ENCODE peak calls at places on chromosomes 16 and 17, in ten cellular contexts. One of them, this sample, is unnamed.

GRCh38 chr17:50798424-50799344 is 31.4 kb upstream of the ANKRD40CL start:
- DNase-seq in kidney glomerular epithelial cell: no peak
- DNase-seq in left colon: no peak
- DNase-seq in stimulated activated CD8-positive, alpha-beta memory T cell treated with anti-CD3 and anti-CD28 coated beads, Interleukin-7, amount 100 ng/mL, for 1 hour: no peak
- DNase-seq in NCI-H524: peak
- DNase-seq in globus pallidus: no peak
- DNase-seq in H9: no peak
- DNase-seq in omental fat pad: no peak
- DNase-seq in stimulated activated naive B cell treated with anti-CD40 and anti-IgM and Interleukin-4, amounts not matched to agents 10 μg/mL and 1 μg/mL and 100 μg/mL, for 72 hours: no peak
- DNase-seq in fibroblast of the conjunctiva: no peak
- DNase-seq in this sample: no peak

GRCh38 chr16:49019826-49020401 is 261.7 kb downstream of the CBLN1 start:
- DNase-seq in left colon: no peak
- DNase-seq in NCI-H524: peak
- DNase-seq in H9: no peak
- DNase-seq in fibroblast of the conjunctiva: no peak
- DNase-seq in stimulated activated naive B cell treated with anti-CD40 and anti-IgM and Interleukin-4, amounts not matched to agents 10 μg/mL and 1 μg/mL and 100 μg/mL, for 72 hours: no peak
- DNase-seq in omental fat pad: no peak
- DNase-seq in globus pallidus: no peak
- DNase-seq in stimulated activated CD8-positive, alpha-beta memory T cell treated with anti-CD3 and anti-CD28 coated beads, Interleukin-7, amount 100 ng/mL, for 1 hour: no peak
- DNase-seq in kidney glomerular epithelial cell: no peak
- DNase-seq in this sample: no peak

GRCh38 chr17:5019475-5019956 is 15.7 kb downstream of the SLC52A1 start:
- DNase-seq in globus pallidus: no peak
- DNase-seq in omental fat pad: no peak
- DNase-seq in left colon: no peak
- DNase-seq in NCI-H524: peak
- DNase-seq in fibroblast of the conjunctiva: no peak
- DNase-seq in stimulated activated naive B cell treated with anti-CD40 and anti-IgM and Interleukin-4, amounts not matched to agents 10 μg/mL and 1 μg/mL and 100 μg/mL, for 72 hours: no peak
- DNase-seq in kidney glomerular epithelial cell: no peak
- DNase-seq in H9: no peak
- DNase-seq in stimulated activated CD8-positive, alpha-beta memory T cell treated with anti-CD3 and anti-CD28 coated beads, Interleukin-7, amount 100 ng/mL, for 1 hour: no peak
- DNase-seq in this sample: no peak

GRCh38 chr16:72291531-72291981 is 119.6 kb upstream of the PMFBP1 start:
- DNase-seq in NCI-H524: no peak
- DNase-seq in kidney glomerular epithelial cell: peak
- DNase-seq in globus pallidus: no peak
- DNase-seq in left colon: no peak
- DNase-seq in omental fat pad: no peak
- DNase-seq in stimulated activated naive B cell treated with anti-CD40 and anti-IgM and Interleukin-4, amounts not matched to agents 10 μg/mL and 1 μg/mL and 100 μg/mL, for 72 hours: no peak
- DNase-seq in stimulated activated CD8-positive, alpha-beta memory T cell treated with anti-CD3 and anti-CD28 coated beads, Interleukin-7, amount 100 ng/mL, for 1 hour: no peak
- DNase-seq in fibroblast of the conjunctiva: peak
- DNase-seq in H9: no peak
- DNase-seq in this sample: no peak

GRCh38 chr17:43958953-43959352 is 5.2 kb upstream of the PYY start:
- DNase-seq in fibroblast of the conjunctiva: no peak
- DNase-seq in kidney glomerular epithelial cell: no peak
- DNase-seq in stimulated activated naive B cell treated with anti-CD40 and anti-IgM and Interleukin-4, amounts not matched to agents 10 μg/mL and 1 μg/mL and 100 μg/mL, for 72 hours: no peak
- DNase-seq in omental fat pad: no peak
- DNase-seq in H9: no peak
- DNase-seq in NCI-H524: no peak
- DNase-seq in globus pallidus: no peak
- DNase-seq in stimulated activated CD8-positive, alpha-beta memory T cell treated with anti-CD3 and anti-CD28 coated beads, Interleukin-7, amount 100 ng/mL, for 1 hour: no peak
- DNase-seq in left colon: no peak
- DNase-seq in this sample: no peak

GRCh38 chr16:50263940-50264929 is 2.1 kb upstream of the ADCY7 start:
- DNase-seq in fibroblast of the conjunctiva: no peak
- DNase-seq in globus pallidus: no peak
- DNase-seq in stimulated activated naive B cell treated with anti-CD40 and anti-IgM and Interleukin-4, amounts not matched to agents 10 μg/mL and 1 μg/mL and 100 μg/mL, for 72 hours: no peak
- DNase-seq in stimulated activated CD8-positive, alpha-beta memory T cell treated with anti-CD3 and anti-CD28 coated beads, Interleukin-7, amount 100 ng/mL, for 1 hour: no peak
- DNase-seq in left colon: no peak
- DNase-seq in NCI-H524: no peak
- DNase-seq in kidney glomerular epithelial cell: no peak
- DNase-seq in omental fat pad: no peak
- DNase-seq in H9: no peak
- DNase-seq in this sample: no peak

GRCh38 chr17:80220709-80221215 is 535 bp downstream of the SLC26A11 start:
- DNase-seq in omental fat pad: no peak
- DNase-seq in globus pallidus: peak
- DNase-seq in stimulated activated CD8-positive, alpha-beta memory T cell treated with anti-CD3 and anti-CD28 coated beads, Interleukin-7, amount 100 ng/mL, for 1 hour: no peak
- DNase-seq in stimulated activated naive B cell treated with anti-CD40 and anti-IgM and Interleukin-4, amounts not matched to agents 10 μg/mL and 1 μg/mL and 100 μg/mL, for 72 hours: no peak
- DNase-seq in fibroblast of the conjunctiva: no peak
- DNase-seq in NCI-H524: peak
- DNase-seq in kidney glomerular epithelial cell: no peak
- DNase-seq in left colon: peak
- DNase-seq in H9: no peak
- DNase-seq in this sample: no peak

GRCh38 chr16:30766922-30767284 is 4.8 kb downstream of the RNF40 start:
- DNase-seq in globus pallidus: no peak
- DNase-seq in NCI-H524: no peak
- DNase-seq in H9: no peak
- DNase-seq in left colon: no peak
- DNase-seq in stimulated activated CD8-positive, alpha-beta memory T cell treated with anti-CD3 and anti-CD28 coated beads, Interleukin-7, amount 100 ng/mL, for 1 hour: no peak
- DNase-seq in omental fat pad: no peak
- DNase-seq in kidney glomerular epithelial cell: no peak
- DNase-seq in stimulated activated naive B cell treated with anti-CD40 and anti-IgM and Interleukin-4, amounts not matched to agents 10 μg/mL and 1 μg/mL and 100 μg/mL, for 72 hours: no peak
- DNase-seq in fibroblast of the conjunctiva: no peak
- DNase-seq in this sample: no peak

GRCh38 chr16:77555101-77555500 is 120.3 kb upstream of the ADAMTS18 start:
- DNase-seq in fibroblast of the conjunctiva: no peak
- DNase-seq in stimulated activated naive B cell treated with anti-CD40 and anti-IgM and Interleukin-4, amounts not matched to agents 10 μg/mL and 1 μg/mL and 100 μg/mL, for 72 hours: no peak
- DNase-seq in stimulated activated CD8-positive, alpha-beta memory T cell treated with anti-CD3 and anti-CD28 coated beads, Interleukin-7, amount 100 ng/mL, for 1 hour: no peak
- DNase-seq in globus pallidus: no peak
- DNase-seq in H9: no peak
- DNase-seq in NCI-H524: no peak
- DNase-seq in omental fat pad: no peak
- DNase-seq in kidney glomerular epithelial cell: peak
- DNase-seq in left colon: no peak
- DNase-seq in this sample: no peak

GRCh38 chr17:76071497-76072148 is 694 bp downstream of the SRP68 start:
- DNase-seq in kidney glomerular epithelial cell: no peak
- DNase-seq in fibroblast of the conjunctiva: no peak
- DNase-seq in omental fat pad: no peak
- DNase-seq in left colon: no peak
- DNase-seq in NCI-H524: no peak
- DNase-seq in stimulated activated CD8-positive, alpha-beta memory T cell treated with anti-CD3 and anti-CD28 coated beads, Interleukin-7, amount 100 ng/mL, for 1 hour: no peak
- DNase-seq in H9: no peak
- DNase-seq in globus pallidus: no peak
- DNase-seq in stimulated activated naive B cell treated with anti-CD40 and anti-IgM and Interleukin-4, amounts not matched to agents 10 μg/mL and 1 μg/mL and 100 μg/mL, for 72 hours: no peak
- DNase-seq in this sample: no peak

GRCh38 chr17:70037498-70037897 is 37.5 kb upstream of the KCNJ16 start:
- DNase-seq in omental fat pad: no peak
- DNase-seq in stimulated activated naive B cell treated with anti-CD40 and anti-IgM and Interleukin-4, amounts not matched to agents 10 μg/mL and 1 μg/mL and 100 μg/mL, for 72 hours: no peak
- DNase-seq in stimulated activated CD8-positive, alpha-beta memory T cell treated with anti-CD3 and anti-CD28 coated beads, Interleukin-7, amount 100 ng/mL, for 1 hour: no peak
- DNase-seq in H9: no peak
- DNase-seq in globus pallidus: no peak
- DNase-seq in left colon: no peak
- DNase-seq in fibroblast of the conjunctiva: no peak
- DNase-seq in NCI-H524: peak
- DNase-seq in kidney glomerular epithelial cell: no peak
- DNase-seq in this sample: no peak

GRCh38 chr16:1414532-1415265 is at the start of gene UNKL:
- DNase-seq in left colon: peak
- DNase-seq in kidney glomerular epithelial cell: no peak
- DNase-seq in omental fat pad: peak
- DNase-seq in stimulated activated CD8-positive, alpha-beta memory T cell treated with anti-CD3 and anti-CD28 coated beads, Interleukin-7, amount 100 ng/mL, for 1 hour: peak
- DNase-seq in globus pallidus: peak
- DNase-seq in NCI-H524: peak
- DNase-seq in stimulated activated naive B cell treated with anti-CD40 and anti-IgM and Interleukin-4, amounts not matched to agents 10 μg/mL and 1 μg/mL and 100 μg/mL, for 72 hours: peak
- DNase-seq in H9: peak
- DNase-seq in fibroblast of the conjunctiva: no peak
- DNase-seq in this sample: peak

GRCh38 chr16:86476956-86477530 is 33.3 kb upstream of the FOXF1 start:
- DNase-seq in NCI-H524: no peak
- DNase-seq in globus pallidus: no peak
- DNase-seq in kidney glomerular epithelial cell: no peak
- DNase-seq in H9: no peak
- DNase-seq in omental fat pad: no peak
- DNase-seq in fibroblast of the conjunctiva: peak
- DNase-seq in stimulated activated CD8-positive, alpha-beta memory T cell treated with anti-CD3 and anti-CD28 coated beads, Interleukin-7, amount 100 ng/mL, for 1 hour: no peak
- DNase-seq in left colon: no peak
- DNase-seq in stimulated activated naive B cell treated with anti-CD40 and anti-IgM and Interleukin-4, amounts not matched to agents 10 μg/mL and 1 μg/mL and 100 μg/mL, for 72 hours: no peak
- DNase-seq in this sample: no peak

GRCh38 chr17:64250211-64250835 is 12.7 kb downstream of the TEX2 start:
- DNase-seq in stimulated activated naive B cell treated with anti-CD40 and anti-IgM and Interleukin-4, amounts not matched to agents 10 μg/mL and 1 μg/mL and 100 μg/mL, for 72 hours: no peak
- DNase-seq in fibroblast of the conjunctiva: no peak
- DNase-seq in stimulated activated CD8-positive, alpha-beta memory T cell treated with anti-CD3 and anti-CD28 coated beads, Interleukin-7, amount 100 ng/mL, for 1 hour: no peak
- DNase-seq in H9: no peak
- DNase-seq in omental fat pad: no peak
- DNase-seq in left colon: no peak
- DNase-seq in globus pallidus: no peak
- DNase-seq in NCI-H524: no peak
- DNase-seq in kidney glomerular epithelial cell: no peak
- DNase-seq in this sample: no peak

This sample was measured in central memory CD8-positive, alpha-beta T cell.